ENCODE peak calls at places on chromosomes 1 and 21, in five cellular contexts. G is cardiac fibroblast, B is astrocyte of the cerebellum, X is fibroblast of pulmonary artery, J is heart left ventricle. N is an unnamed sample.
A peak's percentile ranks its signal among the peaks of the same experiment; 100 is the strongest.

GRCh38 chr1:158121604-158122254 is 59.0 kb upstream of the CD1D start:
- DNase-seq in G (peak; percentile 59), J (no peak), X (peak; percentile 58), B (peak; percentile 41), N (peak; percentile 55)

GRCh38 chr1:28123461-28123961 is 35.1 kb upstream of the EYA3 start:
- DNase-seq in J (no peak), B (peak; percentile 39), G (peak; percentile 95), X (peak; percentile 90), N (no peak)

GRCh38 chr1:47705517-47706130 is 267.8 kb downstream of the FOXD2 start:
- DNase-seq in B (no peak), X (no peak), G (no peak), J (no peak), N (no peak)

GRCh38 chr1:192654607-192655389 is 18.9 kb downstream of the RGS13 start:
- DNase-seq in J (no peak), G (peak; percentile 89), X (peak; percentile 51), B (no peak), N (no peak)

GRCh38 chr1:160091666-160092223 is 6.7 kb downstream of the IGSF8 start:
- DNase-seq in B (no peak), G (no peak), J (no peak), X (no peak), N (no peak)

GRCh38 chr1:166597516-166597915 is 241.8 kb upstream of the POGK start:
- DNase-seq in J (no peak), B (no peak), G (no peak), X (no peak), N (no peak)

GRCh38 chr21:35933466-35933865 is 126.9 kb downstream of the SETD4 start:
- DNase-seq in G (peak; percentile 95), J (no peak), X (peak; percentile 86), B (peak; percentile 32), N (no peak)

GRCh38 chr1:95582746-95583145 is 348.7 kb downstream of the RWDD3 start:
- DNase-seq in X (no peak), B (no peak), J (no peak), G (no peak), N (no peak)

GRCh38 chr1:58814251-58815068 is 30.6 kb upstream of the JUN start:
- DNase-seq in X (peak; percentile 37), B (no peak), J (peak; percentile 79), G (no peak), N (peak; percentile 36)

GRCh38 chr1:163608969-163609368 is 287.2 kb downstream of the NUF2 start:
- DNase-seq in G (no peak), X (no peak), J (no peak), B (no peak), N (no peak)

GRCh38 chr1:101465941-101466340 is 229.1 kb downstream of the S1PR1 start:
- DNase-seq in J (no peak), B (no peak), G (no peak), X (no peak), N (no peak)
- TF ChIP-seq CTCF in J (no peak), B (no peak), G (no peak), X (no peak), N (no peak)

DNA sequence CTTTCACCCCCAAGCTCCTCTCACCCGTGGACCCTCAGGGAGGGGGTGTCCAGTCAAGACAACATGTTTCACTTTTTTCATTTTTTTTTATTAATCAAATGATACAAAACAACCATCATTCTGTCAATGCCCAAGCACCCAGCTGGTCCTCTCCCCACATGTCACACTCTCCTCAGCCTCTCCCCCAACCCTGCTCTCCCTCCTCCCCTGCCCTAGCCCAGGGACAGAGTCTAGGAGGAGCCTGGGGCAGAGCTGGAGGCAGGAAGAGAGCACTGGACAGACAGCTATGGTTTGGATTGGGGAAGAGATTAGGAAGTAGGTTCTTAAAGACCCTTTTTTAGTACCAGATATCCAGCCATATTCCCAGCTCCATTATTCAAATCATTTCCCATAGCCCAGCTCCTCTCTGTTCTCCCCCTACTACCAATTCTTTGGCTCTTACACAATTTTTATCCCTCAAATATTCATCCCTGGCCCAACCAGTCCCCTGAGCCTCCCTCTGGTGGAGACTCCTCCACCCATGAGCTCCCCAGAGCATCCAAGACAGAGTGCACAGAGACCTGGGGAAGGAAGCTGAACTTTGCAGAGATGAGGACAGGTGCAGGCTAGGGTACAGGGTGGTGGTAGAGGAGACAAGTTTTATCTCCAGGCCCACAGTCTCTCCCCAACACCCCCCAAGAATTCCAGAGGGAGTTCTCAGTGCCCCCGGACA is 1.4 kb upstream of the S100A16 start:
- DNase-seq in B (no peak), X (no peak), G (no peak), J (no peak), N (no peak)
- TF ChIP-seq CTCF in B (peak; percentile 26), X (peak; percentile 14), G (peak; percentile 7), J (no peak), N (no peak)

DNA sequence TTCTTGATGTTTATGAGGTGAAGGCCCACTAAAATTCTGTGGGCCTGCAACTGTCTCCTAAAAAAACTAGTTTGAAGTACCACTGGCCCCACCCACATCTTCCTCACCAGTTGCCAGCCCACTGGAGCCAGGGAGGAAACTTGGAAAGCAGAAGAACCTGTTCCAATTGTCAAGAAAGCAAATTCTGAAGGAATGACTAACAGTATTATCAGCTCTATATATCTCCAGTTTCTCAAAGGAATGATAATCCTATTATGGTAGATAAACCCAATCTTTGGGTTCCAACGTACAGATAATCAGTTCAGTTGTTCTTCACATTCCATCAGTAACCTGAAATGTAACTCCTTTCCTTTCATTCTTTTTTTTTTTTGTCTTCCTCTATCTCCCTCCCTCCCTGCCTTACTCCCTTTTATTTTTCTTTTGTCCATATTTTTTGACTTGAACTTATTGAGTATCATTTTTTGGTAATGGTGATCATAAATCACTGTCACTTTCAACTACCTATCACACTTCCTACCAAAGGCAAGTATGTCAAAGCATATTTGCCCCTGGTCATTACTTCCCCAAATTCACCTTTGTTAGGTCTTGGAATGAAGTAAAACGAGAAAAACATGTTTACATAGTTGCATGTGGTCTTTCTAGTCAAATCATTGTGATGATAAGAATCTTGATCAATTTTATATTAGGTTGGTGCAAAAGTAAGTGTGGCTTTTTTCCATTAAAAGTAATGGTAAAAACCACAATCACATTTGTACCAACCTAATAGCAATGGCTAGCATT is 943.4 kb downstream of the TTLL7 start:
- DNase-seq in G (no peak), J (no peak), X (no peak), B (no peak), N (no peak)
- TF ChIP-seq CTCF in G (no peak), J (no peak), X (no peak), B (no peak), N (no peak)

GRCh38 chr1:37393173-37393572 is 81.2 kb upstream of the ZC3H12A start:
- DNase-seq in X (no peak), J (no peak), B (no peak), G (no peak), N (no peak)

GRCh38 chr1:37389327-37389726 is 85.1 kb upstream of the ZC3H12A start:
- DNase-seq in X (no peak), G (no peak), J (no peak), B (no peak), N (no peak)

GRCh38 chr1:37392051-37392450 is 82.3 kb upstream of the ZC3H12A start:
- DNase-seq in B (no peak), X (no peak), J (no peak), G (no peak), N (no peak)

GRCh38 chr1:37393585-37394120 is 80.7 kb upstream of the ZC3H12A start:
- DNase-seq in J (no peak), B (no peak), X (no peak), G (no peak), N (peak; percentile 48)

DNA sequence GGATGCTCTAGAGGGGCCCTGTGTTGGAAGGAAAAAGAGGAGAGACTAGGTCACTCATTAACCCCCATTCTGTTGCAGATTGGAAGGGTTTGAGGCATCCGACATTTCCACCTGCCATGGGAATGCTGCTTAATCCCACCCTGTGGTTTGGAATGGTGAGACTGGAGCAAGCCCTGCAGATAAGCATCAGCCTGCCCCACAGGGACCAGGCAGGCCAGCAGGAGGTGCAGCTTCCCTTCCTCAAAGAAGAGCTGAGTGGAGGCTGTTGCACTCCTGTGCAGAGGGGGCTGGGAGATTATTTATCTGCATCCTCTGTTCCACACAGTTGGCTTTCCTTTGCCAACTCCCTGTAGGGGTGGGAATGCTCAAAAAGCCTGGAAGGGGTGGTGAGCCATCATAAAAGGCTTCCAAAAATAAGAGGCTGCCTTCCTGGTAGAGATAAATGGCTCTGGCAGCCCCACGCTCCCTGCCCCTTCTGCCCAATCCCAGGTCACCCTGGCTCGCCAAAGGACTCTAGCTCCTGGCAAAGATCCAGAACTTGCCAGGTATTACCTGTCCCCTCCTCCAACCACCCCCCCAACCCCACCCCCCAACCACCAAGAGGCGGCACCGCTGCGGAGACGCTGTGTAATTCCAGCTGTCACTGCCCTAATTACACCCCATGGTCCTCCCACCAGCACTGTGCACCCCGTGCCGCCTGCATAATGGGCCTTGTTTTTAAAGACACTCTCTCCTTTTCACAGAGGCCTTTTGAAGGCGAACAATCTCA is 83.0 kb upstream of the ZC3H12A start:
- DNase-seq in G (no peak), J (no peak), B (no peak), X (no peak), N (peak; percentile 42)
- TF ChIP-seq CTCF in G (no peak), J (no peak), B (no peak), X (no peak), N (no peak)

DNA sequence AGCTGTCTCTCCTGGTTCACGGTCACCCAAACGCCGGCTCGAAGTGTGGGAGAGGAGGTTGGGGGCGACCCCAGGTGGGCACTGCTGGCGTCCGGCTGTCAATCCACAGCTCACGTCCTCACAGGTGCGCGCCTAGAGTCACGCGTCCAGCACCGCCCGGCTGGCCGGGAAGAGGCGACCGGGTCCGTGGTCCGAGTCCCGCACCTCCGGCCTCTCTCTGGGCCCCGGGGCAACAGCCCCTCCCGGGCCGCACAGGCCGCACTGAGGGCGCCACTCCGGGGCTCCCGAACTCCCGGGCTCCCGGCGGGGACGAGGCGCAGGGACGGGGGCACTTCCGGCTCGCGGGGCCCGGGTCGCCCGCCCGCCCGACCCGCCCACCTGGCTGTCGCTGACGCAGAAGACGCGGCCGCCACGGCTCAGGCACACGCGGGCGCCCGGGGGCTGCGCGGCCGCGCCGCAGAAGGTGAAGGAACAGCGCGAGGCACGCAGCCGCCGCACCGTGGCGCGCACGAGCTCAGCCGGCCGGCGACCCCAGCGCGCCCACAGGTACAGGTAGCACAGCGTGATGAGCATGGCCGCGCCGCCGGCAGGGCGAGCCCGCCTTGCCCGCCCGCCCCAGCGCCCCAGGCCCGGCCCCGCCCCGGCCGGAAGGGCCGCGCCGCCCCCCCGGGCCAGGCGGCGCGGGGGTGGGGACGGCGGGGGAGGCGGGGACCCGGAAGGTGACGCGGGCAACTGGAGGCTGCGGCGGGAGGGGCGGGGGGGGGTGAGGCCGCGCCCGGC is at the start of gene HLCS:
- DNase-seq in J (peak; percentile 84), X (peak; percentile 51), B (no peak), G (peak; percentile 55), N (peak; percentile 66)
- TF ChIP-seq CTCF in J (peak; percentile 24), X (no peak), B (no peak), G (no peak), N (no peak)

GRCh38 chr1:188782220-188782841 is 1695.3 kb downstream of the BRINP3 start:
- DNase-seq in X (peak; percentile 45), G (peak; percentile 29), J (no peak), B (peak; percentile 12), N (peak; percentile 19)
- TF ChIP-seq CTCF in X (peak; percentile 58), G (peak; percentile 28), J (no peak), B (peak; percentile 63), N (peak; percentile 84)

N was measured in glutamatergic neuron.